ENCODE peak calls at places on chromosome 12, in five cellular contexts. One of them, this sample, is unnamed.

GRCh38 chr12:66740257-66740656 is 61.4 kb upstream of the GRIP1 start:
- DNase-seq in HS-27A: no peak
- DNase-seq in NCI-H510A treated with DMSO at 0.1 percent for 48 hours: no peak
- DNase-seq in uterus: no peak
- DNase-seq in dermis microvascular lymphatic vessel endothelial cell: no peak
- DNase-seq in this sample: no peak

GRCh38 chr12:68609955-68610434 is 704 bp upstream of the RAP1B start:
- DNase-seq in HS-27A: no peak
- DNase-seq in NCI-H510A treated with DMSO at 0.1 percent for 48 hours: no peak
- DNase-seq in uterus: peak; percentile 26
- DNase-seq in dermis microvascular lymphatic vessel endothelial cell: peak; percentile 9
- DNase-seq in this sample: no peak

GRCh38 chr12:94841171-94841570 is 162.3 kb downstream of the NDUFA12 start:
- DNase-seq in HS-27A: no peak
- DNase-seq in NCI-H510A treated with DMSO at 0.1 percent for 48 hours: peak; percentile 38
- DNase-seq in uterus: no peak
- DNase-seq in dermis microvascular lymphatic vessel endothelial cell: no peak
- DNase-seq in this sample: no peak

GRCh38 chr12:39173689-39174088 is 268.3 kb upstream of the CPNE8 start:
- DNase-seq in HS-27A: no peak
- DNase-seq in NCI-H510A treated with DMSO at 0.1 percent for 48 hours: no peak
- DNase-seq in uterus: no peak
- DNase-seq in dermis microvascular lymphatic vessel endothelial cell: no peak
- DNase-seq in this sample: no peak

GRCh38 chr12:125861299-125862281 is 796.4 kb downstream of the AACS start:
- DNase-seq in HS-27A: no peak
- DNase-seq in NCI-H510A treated with DMSO at 0.1 percent for 48 hours: no peak
- DNase-seq in uterus: peak; percentile 13
- DNase-seq in dermis microvascular lymphatic vessel endothelial cell: no peak
- DNase-seq in this sample: peak; percentile 62

GRCh38 chr12:50980545-50980944 is 28.2 kb downstream of the HIGD1C start:
- DNase-seq in HS-27A: no peak
- DNase-seq in NCI-H510A treated with DMSO at 0.1 percent for 48 hours: no peak
- DNase-seq in uterus: no peak
- DNase-seq in dermis microvascular lymphatic vessel endothelial cell: no peak
- DNase-seq in this sample: no peak

GRCh38 chr12:52741378-52742195 is 35.6 kb downstream of the KRT76 start:
- DNase-seq in HS-27A: peak; percentile 11
- DNase-seq in NCI-H510A treated with DMSO at 0.1 percent for 48 hours: no peak
- DNase-seq in uterus: peak; percentile 26
- DNase-seq in dermis microvascular lymphatic vessel endothelial cell: peak; percentile 16
- DNase-seq in this sample: peak; percentile 65

GRCh38 chr12:114164354-114164753 is 198.2 kb upstream of the RBM19 start:
- DNase-seq in HS-27A: no peak
- DNase-seq in NCI-H510A treated with DMSO at 0.1 percent for 48 hours: no peak
- DNase-seq in uterus: no peak
- DNase-seq in dermis microvascular lymphatic vessel endothelial cell: no peak
- DNase-seq in this sample: no peak

GRCh38 chr12:110756611-110757010 is 13.9 kb upstream of the PPP1CC start:
- DNase-seq in HS-27A: no peak
- DNase-seq in NCI-H510A treated with DMSO at 0.1 percent for 48 hours: no peak
- DNase-seq in uterus: no peak
- DNase-seq in dermis microvascular lymphatic vessel endothelial cell: no peak
- DNase-seq in this sample: no peak

GRCh38 chr12:93614917-93615596 is 42.6 kb downstream of the SOCS2 start:
- DNase-seq in HS-27A: peak; percentile 11
- DNase-seq in NCI-H510A treated with DMSO at 0.1 percent for 48 hours: no peak
- DNase-seq in uterus: no peak
- DNase-seq in dermis microvascular lymphatic vessel endothelial cell: no peak
- DNase-seq in this sample: no peak

GRCh38 chr12:79978692-79979091 is 43.8 kb upstream of the PPP1R12A start:
- DNase-seq in HS-27A: no peak
- DNase-seq in NCI-H510A treated with DMSO at 0.1 percent for 48 hours: no peak
- DNase-seq in uterus: no peak
- DNase-seq in dermis microvascular lymphatic vessel endothelial cell: no peak
- DNase-seq in this sample: no peak

GRCh38 chr12:76113800-76114757 is 29.6 kb upstream of the NAP1L1 start:
- DNase-seq in HS-27A: no peak
- DNase-seq in NCI-H510A treated with DMSO at 0.1 percent for 48 hours: no peak
- DNase-seq in uterus: no peak
- DNase-seq in dermis microvascular lymphatic vessel endothelial cell: no peak
- DNase-seq in this sample: no peak

GRCh38 chr12:49944718-49945117 is 5.8 kb upstream of the AQP2 start:
- DNase-seq in HS-27A: no peak
- DNase-seq in NCI-H510A treated with DMSO at 0.1 percent for 48 hours: no peak
- DNase-seq in uterus: no peak
- DNase-seq in dermis microvascular lymphatic vessel endothelial cell: no peak
- DNase-seq in this sample: no peak

GRCh38 chr12:76187177-76187576 is 102.7 kb upstream of the NAP1L1 start:
- DNase-seq in HS-27A: no peak
- DNase-seq in NCI-H510A treated with DMSO at 0.1 percent for 48 hours: no peak
- DNase-seq in uterus: no peak
- DNase-seq in dermis microvascular lymphatic vessel endothelial cell: no peak
- DNase-seq in this sample: no peak

GRCh38 chr12:47818382-47818700 is 1.4 kb downstream of the HDAC7 start:
- DNase-seq in HS-27A: no peak
- DNase-seq in NCI-H510A treated with DMSO at 0.1 percent for 48 hours: no peak
- DNase-seq in uterus: no peak
- DNase-seq in dermis microvascular lymphatic vessel endothelial cell: no peak
- DNase-seq in this sample: no peak

GRCh38 chr12:93870020-93870795 is 193.0 kb downstream of the CRADD start:
- DNase-seq in HS-27A: no peak
- DNase-seq in NCI-H510A treated with DMSO at 0.1 percent for 48 hours: no peak
- DNase-seq in uterus: no peak
- DNase-seq in dermis microvascular lymphatic vessel endothelial cell: no peak
- DNase-seq in this sample: no peak

GRCh38 chr12:5588231-5588995 is 156.5 kb downstream of the NTF3 start:
- DNase-seq in HS-27A: no peak
- DNase-seq in NCI-H510A treated with DMSO at 0.1 percent for 48 hours: no peak
- DNase-seq in uterus: no peak
- DNase-seq in dermis microvascular lymphatic vessel endothelial cell: no peak
- DNase-seq in this sample: no peak

GRCh38 chr12:19846561-19846960 is 407.3 kb downstream of the AEBP2 start:
- DNase-seq in HS-27A: peak; percentile 12
- DNase-seq in NCI-H510A treated with DMSO at 0.1 percent for 48 hours: no peak
- DNase-seq in uterus: no peak
- DNase-seq in dermis microvascular lymphatic vessel endothelial cell: no peak
- DNase-seq in this sample: no peak

This sample was measured in left cardiac atrium.